ENCODE peak calls at places on chromosomes 7 and 10, in five cellular contexts. I is activated naive CD8-positive, alpha-beta T cell treated with anti-CD3 and anti-CD28 coated beads, Interleukin-2, amount 50 U/mL, for 24 hours; L is kidney tubule cell; O is NB4; W is NT2/D1. H is an unnamed sample.

GRCh38 chr10:57815926-57816325 is 451.8 kb downstream of the IPMK start:
- DNase-seq in I (no peak), L (no peak), O (no peak), W (no peak), H (no peak)

GRCh38 chr7:395643-396042 is 105.7 kb downstream of the FOXL3 start:
- DNase-seq in I (no peak), L (no peak), O (no peak), W (no peak), H (no peak)

GRCh38 chr7:77265666-77266065 is 66.0 kb upstream of the FGL2 start:
- DNase-seq in I (no peak), L (peak), O (no peak), W (no peak), H (no peak)

GRCh38 chr7:34341331-34341730 is 316.7 kb upstream of the NPSR1 start:
- DNase-seq in I (no peak), L (peak), O (no peak), W (no peak), H (peak)

GRCh38 chr7:132298782-132299181 is 277.5 kb downstream of the PLXNA4 start:
- DNase-seq in I (no peak), L (peak), O (no peak), W (no peak), H (peak)

GRCh38 chr7:143279186-143280098 is 5.3 kb upstream of the TMEM139 start:
- DNase-seq in I (no peak), L (peak), O (no peak), W (no peak), H (peak)

GRCh38 chr10:73879296-73880173 is 5.2 kb upstream of the CAMK2G start:
- DNase-seq in I (peak), L (peak), O (peak), W (peak), H (peak)

GRCh38 chr7:132485600-132486594 is 90.4 kb downstream of the PLXNA4 start:
- DNase-seq in I (peak), L (no peak), O (no peak), W (no peak), H (no peak)

GRCh38 chr10:114576716-114577115 is 81.4 kb downstream of the ABLIM1 start:
- DNase-seq in I (no peak), L (no peak), O (no peak), W (no peak), H (no peak)

GRCh38 chr7:16411391-16411790 is 9.9 kb downstream of the CRPPA start:
- DNase-seq in I (no peak), L (peak), O (no peak), W (no peak), H (peak)

GRCh38 chr10:21496285-21497176 is 29.0 kb downstream of the SKIDA1 start:
- DNase-seq in I (peak), L (peak), O (peak), W (no peak), H (no peak)

GRCh38 chr7:47300472-47301021 is 281.4 kb downstream of the TNS3 start:
- DNase-seq in I (no peak), L (no peak), O (no peak), W (no peak), H (no peak)

GRCh38 chr7:44581426-44581906 is 565 bp downstream of the TMED4 start:
- DNase-seq in I (peak), L (peak), O (peak), W (no peak), H (no peak)

GRCh38 chr7:154450434-154450833 is 398.2 kb downstream of the DPP6 start:
- DNase-seq in I (no peak), L (no peak), O (no peak), W (no peak), H (no peak)

GRCh38 chr10:44293842-44294241 is 91.1 kb downstream of the CXCL12 start:
- DNase-seq in I (no peak), L (peak), O (no peak), W (no peak), H (peak)

GRCh38 chr7:40546616-40547501 is 412.1 kb downstream of the SUGCT start:
- DNase-seq in I (no peak), L (peak), O (no peak), W (no peak), H (no peak)

GRCh38 chr7:64876792-64877713 is 26.0 kb upstream of the ZNF273 start:
- DNase-seq in I (peak), L (peak), O (peak), W (peak), H (peak)

GRCh38 chr10:132292287-132292971 is 15.3 kb downstream of the STK32C start:
- DNase-seq in I (no peak), L (no peak), O (no peak), W (no peak), H (no peak)

GRCh38 chr7:80935971-80936370 is 17.1 kb upstream of the SEMA3C start:
- DNase-seq in I (no peak), L (no peak), O (no peak), W (no peak), H (no peak)

GRCh38 chr7:27169658-27170493 is 4.2 kb downstream of the HOXA10 start:
- DNase-seq in I (no peak), L (peak), O (no peak), W (no peak), H (no peak)

GRCh38 chr7:22632674-22633073 is 94.3 kb upstream of the IL6 start:
- DNase-seq in I (no peak), L (no peak), O (no peak), W (no peak), H (no peak)

GRCh38 chr10:115129752-115130151 is 36.6 kb downstream of the ATRNL1 start:
- DNase-seq in I (no peak), L (peak), O (peak), W (no peak), H (peak)

GRCh38 chr7:44326261-44327125 is 1.1 kb upstream of the CAMK2B start:
- DNase-seq in I (no peak), L (no peak), O (peak), W (no peak), H (no peak)

GRCh38 chr10:44913312-44914079 is 2.4 kb downstream of the TMEM72 start:
- DNase-seq in I (no peak), L (no peak), O (peak), W (no peak), H (no peak)

H was measured in kidney glomerular epithelial cell.